ENCODE peak calls at places on chromosomes 5 and 9, in six cellular contexts. F is aorta, Y is right cardiac atrium, J is GM12878, Z is BE2C, R is heart right ventricle. T is an unnamed sample.

GRCh38 chr5:108398964-108399363 is 17.1 kb upstream of the FBXL17 start:
- DNase-seq in J (no peak), Y (no peak), Z (no peak), R (no peak), F (no peak), T (no peak)

GRCh38 chr9:72154468-72155281 is 5.4 kb downstream of the GDA start:
- DNase-seq in R (no peak), Y (no peak), F (no peak), Z (no peak), J (peak), T (no peak)

GRCh38 chr5:80912479-80912878 is 47.7 kb upstream of the RASGRF2 start:
- DNase-seq in F (no peak), Z (no peak), J (no peak), R (no peak), Y (no peak), T (no peak)

GRCh38 chr5:68954618-68954910 is 139.2 kb upstream of the SLC30A5 start:
- DNase-seq in J (no peak), R (no peak), F (no peak), Z (no peak), Y (no peak), T (no peak)

GRCh38 chr9:81874228-81874627 is 54.0 kb upstream of the SPATA31D4 start:
- DNase-seq in R (no peak), F (no peak), Z (no peak), Y (no peak), J (no peak), T (no peak)

GRCh38 chr9:138063033-138063432 is 185.5 kb downstream of the CACNA1B start:
- DNase-seq in R (no peak), Z (no peak), J (no peak), F (no peak), Y (no peak), T (no peak)

GRCh38 chr9:19156026-19156474 is 28.8 kb upstream of the PLIN2 start:
- DNase-seq in R (no peak), F (no peak), Z (no peak), Y (no peak), J (no peak), T (no peak)

GRCh38 chr5:169629847-169630548 is 7.1 kb upstream of the DOCK2 start:
- DNase-seq in F (no peak), Y (no peak), J (no peak), Z (no peak), R (no peak), T (peak)

GRCh38 chr5:7856855-7857254 is 5.9 kb upstream of the CFAP90 start:
- DNase-seq in R (no peak), J (no peak), Z (peak), Y (no peak), F (no peak), T (peak)

GRCh38 chr5:139141841-139142240 is 56.3 kb downstream of the SIL1 start:
- DNase-seq in J (no peak), F (peak), Z (no peak), R (peak), Y (peak), T (peak)

GRCh38 chr9:128051932-128052734 is 15.0 kb downstream of the NAIF1 start:
- DNase-seq in Y (no peak), F (no peak), J (no peak), Z (no peak), R (no peak), T (no peak)

GRCh38 chr5:7261049-7261448 is 134.9 kb upstream of the ADCY2 start:
- DNase-seq in J (no peak), F (no peak), R (no peak), Z (no peak), Y (no peak), T (peak)

GRCh38 chr9:19387317-19387716 is 7.3 kb upstream of the RPS6 start:
- DNase-seq in J (no peak), Y (no peak), F (no peak), R (no peak), Z (no peak), T (no peak)

GRCh38 chr5:2009986-2010914 is 127.5 kb upstream of the IRX4 start:
- DNase-seq in J (no peak), F (no peak), Y (no peak), R (no peak), Z (no peak), T (no peak)

GRCh38 chr5:81021951-81022687 is 62.0 kb downstream of the RASGRF2 start:
- DNase-seq in J (no peak), Z (no peak), R (no peak), Y (no peak), F (no peak), T (no peak)

GRCh38 chr9:20753761-20754160 is 69.7 kb downstream of the FOCAD start:
- DNase-seq in Y (no peak), R (no peak), F (no peak), Z (no peak), J (no peak), T (peak)

GRCh38 chr9:1980387-1980786 is 34.8 kb upstream of the SMARCA2 start:
- DNase-seq in J (peak), F (no peak), R (no peak), Y (no peak), Z (no peak), T (no peak)

GRCh38 chr5:81835813-81836458 is 85.0 kb upstream of the SSBP2 start:
- DNase-seq in Z (peak), F (no peak), R (no peak), J (no peak), Y (no peak), T (peak)

GRCh38 chr9:122126340-122127333 is 32.9 kb downstream of the NDUFA8 start:
- DNase-seq in Z (no peak), J (no peak), F (no peak), Y (no peak), R (no peak), T (peak)

GRCh38 chr9:137241490-137242328 is 622 bp downstream of the TUBB4B start:
- DNase-seq in R (peak), J (no peak), F (peak), Z (no peak), Y (peak), T (peak)

GRCh38 chr5:122182491-122182921 is 53.2 kb downstream of the ZNF474 start:
- DNase-seq in R (no peak), Y (peak), J (no peak), F (peak), Z (no peak), T (peak)

GRCh38 chr5:43066799-43067741 is 27.0 kb upstream of the ANXA2R start:
- DNase-seq in R (peak), Z (peak), F (peak), Y (peak), J (peak), T (peak)

GRCh38 chr9:120513825-120514598 is 66.0 kb downstream of the CDK5RAP2 start:
- DNase-seq in R (no peak), F (no peak), Z (no peak), J (no peak), Y (no peak), T (no peak)

GRCh38 chr5:111694183-111694582 is 62.8 kb downstream of the NREP start:
- DNase-seq in F (no peak), R (no peak), J (no peak), Z (no peak), Y (no peak), T (peak)

GRCh38 chr9:116471093-116471906 is 215.8 kb upstream of the TRIM32 start:
- DNase-seq in F (peak), R (no peak), Y (peak), Z (no peak), J (no peak), T (peak)

GRCh38 chr5:142862585-142862984 is 92.4 kb downstream of the ARHGAP26 start:
- DNase-seq in Z (no peak), J (no peak), Y (no peak), R (no peak), F (no peak), T (peak)

GRCh38 chr5:87169300-87169991 is 98.2 kb upstream of the RASA1 start:
- DNase-seq in F (no peak), J (no peak), Y (no peak), Z (no peak), R (no peak), T (no peak)

GRCh38 chr5:42274913-42275312 is 148.3 kb upstream of the GHR start:
- DNase-seq in F (no peak), J (no peak), Y (no peak), R (no peak), Z (no peak), T (no peak)

GRCh38 chr5:147387109-147387508 is 122.8 kb downstream of the DPYSL3 start:
- DNase-seq in Z (peak), F (no peak), R (no peak), Y (no peak), J (no peak), T (no peak)

GRCh38 chr5:181246276-181247050 is 2.8 kb upstream of the RACK1 start:
- DNase-seq in R (peak), Y (peak), J (no peak), Z (peak), F (peak), T (peak)
- H3K4me3 ChIP-seq in R (peak), Y (peak), J (peak), Z (peak), F (peak), T (peak)

GRCh38 chr5:140988036-140988997 is 22.0 kb downstream of the PCDHAC2 start:
- DNase-seq in Y (no peak), R (no peak), Z (peak), J (no peak), F (no peak), T (no peak)

GRCh38 chr5:140989254-140989653 is 23.0 kb downstream of the PCDHAC2 start:
- DNase-seq in J (no peak), Z (no peak), F (no peak), Y (no peak), R (no peak), T (no peak)

GRCh38 chr5:140996055-140996454 is 29.8 kb downstream of the PCDHAC2 start:
- DNase-seq in F (no peak), R (no peak), Z (peak), Y (no peak), J (no peak), T (no peak)

GRCh38 chr5:140992878-140993277 is 26.6 kb downstream of the PCDHAC2 start:
- DNase-seq in F (no peak), J (no peak), Y (no peak), Z (no peak), R (no peak), T (no peak)
- H3K4me3 ChIP-seq in F (no peak), J (no peak), Y (no peak), Z (no peak), R (no peak), T (no peak)

GRCh38 chr9:132547436-132547835 is 35.0 kb upstream of the BARHL1 start:
- DNase-seq in R (no peak), Z (no peak), J (no peak), F (no peak), Y (no peak), T (no peak)

GRCh38 chr9:132543960-132544359 is 38.4 kb upstream of the BARHL1 start:
- DNase-seq in Y (no peak), Z (no peak), F (no peak), J (no peak), R (no peak), T (no peak)

GRCh38 chr9:132546148-132547051 is 36.0 kb upstream of the BARHL1 start:
- DNase-seq in J (no peak), F (no peak), R (peak), Z (peak), Y (no peak), T (no peak)

GRCh38 chr9:132547052-132547431 is 35.4 kb upstream of the BARHL1 start:
- DNase-seq in Y (no peak), F (no peak), R (no peak), J (no peak), Z (no peak), T (no peak)

DNA sequence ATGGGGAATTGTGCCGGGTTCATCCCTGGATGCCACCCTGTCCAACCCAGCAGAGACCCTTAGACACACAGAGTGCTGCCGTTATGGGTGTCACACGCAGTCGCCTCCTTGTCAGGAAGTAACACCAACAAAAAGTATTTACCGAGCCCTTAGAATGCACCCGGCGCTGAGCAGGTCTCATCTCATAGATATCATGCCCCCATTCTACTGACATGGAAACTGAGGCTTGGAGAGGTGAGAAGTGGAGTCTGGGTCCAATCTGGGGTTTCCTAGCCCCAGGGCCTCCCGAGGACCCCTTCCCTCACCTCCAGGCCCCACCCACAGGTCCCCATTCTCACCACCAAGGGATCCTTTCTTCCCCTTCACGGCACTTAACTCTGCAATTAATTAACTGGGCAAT is 36.8 kb upstream of the BARHL1 start:
- DNase-seq in J (no peak), Y (no peak), F (peak), R (no peak), Z (no peak), T (no peak)
- H3K4me3 ChIP-seq in J (no peak), Y (no peak), F (no peak), R (no peak), Z (peak), T (no peak)

GRCh38 chr9:94663139-94663538 is 23.8 kb upstream of the FBP1 start:
- DNase-seq in Z (no peak), F (no peak), R (no peak), J (no peak), Y (no peak), T (no peak)
- H3K4me3 ChIP-seq in Z (no peak), F (no peak), R (no peak), J (no peak), Y (no peak), T (no peak)

GRCh38 chr9:96025995-96026572 is 150.6 kb downstream of the ERCC6L2 start:
- DNase-seq in F (no peak), J (no peak), Z (peak), R (peak), Y (peak), T (no peak)

GRCh38 chr9:96021616-96022444 is 146.3 kb downstream of the ERCC6L2 start:
- DNase-seq in Y (peak), J (no peak), F (no peak), Z (no peak), R (peak), T (no peak)

GRCh38 chr9:96020300-96020821 is 144.9 kb downstream of the ERCC6L2 start:
- DNase-seq in J (no peak), Y (no peak), F (no peak), R (no peak), Z (no peak), T (no peak)

GRCh38 chr9:96020822-96021615 is 145.5 kb downstream of the ERCC6L2 start:
- DNase-seq in F (no peak), J (no peak), Y (peak), Z (peak), R (peak), T (no peak)

DNA sequence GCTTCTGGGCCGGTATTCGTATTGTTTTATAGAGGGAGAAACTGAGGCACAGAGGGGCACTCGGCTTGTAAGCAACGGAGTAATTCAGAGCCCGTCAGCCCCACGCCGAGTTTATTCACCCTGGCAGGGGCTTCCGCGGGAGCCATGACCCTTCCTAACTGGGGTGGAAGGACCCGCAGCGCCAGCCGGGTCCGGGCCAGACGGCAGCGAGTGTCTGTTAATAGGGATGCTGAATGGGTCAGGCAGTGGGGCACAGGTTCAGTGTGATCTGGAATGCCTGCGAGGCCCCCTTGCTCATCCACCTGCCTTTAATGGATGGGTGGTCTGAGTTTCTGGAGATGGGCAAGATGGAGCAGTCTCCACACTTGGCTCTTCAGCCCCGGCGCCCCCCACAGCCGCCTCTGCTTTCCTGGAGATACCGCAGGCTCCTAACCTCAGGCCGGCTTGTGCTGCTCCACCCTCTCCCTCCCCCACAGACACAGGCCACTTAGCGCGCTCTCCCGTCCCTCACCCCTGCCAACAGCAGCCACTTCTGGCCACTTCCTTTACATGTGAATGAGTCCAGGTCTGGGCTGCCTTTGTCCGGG is 147.0 kb downstream of the ERCC6L2 start:
- DNase-seq in J (no peak), Z (peak), R (peak), Y (peak), F (no peak), T (no peak)
- H3K4me3 ChIP-seq in J (no peak), Z (peak), R (peak), Y (peak), F (no peak), T (no peak)